ENCODE peak calls at places on chromosomes 5 and 9, in five cellular contexts. H, R, A, D and G are unnamed samples.

GRCh38 chr9:111965566-111966019 is 69.0 kb downstream of the UGCG start:
- DNase-seq in A (no peak), D (peak; percentile 19), R (no peak), H (peak; percentile 96), G (no peak)

GRCh38 chr5:180806351-180807011 is 3.9 kb upstream of the MGAT1 start:
- DNase-seq in D (no peak), A (no peak), R (no peak), H (no peak), G (no peak)

GRCh38 chr5:133121080-133121479 is 69.3 kb downstream of the HSPA4 start:
- DNase-seq in D (no peak), H (no peak), A (no peak), R (no peak), G (no peak)

GRCh38 chr5:125176005-125176390 is 429.6 kb upstream of the ZNF608 start:
- DNase-seq in H (no peak), R (no peak), D (no peak), A (no peak), G (no peak)

GRCh38 chr9:98215266-98215665 is 22.8 kb upstream of the CORO2A start:
- DNase-seq in H (no peak), R (no peak), A (no peak), D (no peak), G (no peak)

GRCh38 chr9:109986423-109987055 is 206.5 kb downstream of the PALM2AKAP2 start:
- DNase-seq in D (no peak), A (no peak), H (no peak), R (no peak), G (no peak)

GRCh38 chr5:103808464-103809106 is 246.0 kb upstream of the NUDT12 start:
- DNase-seq in H (peak; percentile 40), D (peak; percentile 34), A (peak; percentile 44), R (peak; percentile 17), G (peak; percentile 61)

GRCh38 chr5:104088876-104089778 is 526.5 kb upstream of the NUDT12 start:
- DNase-seq in R (no peak), D (peak; percentile 0), A (peak; percentile 81), H (no peak), G (no peak)

GRCh38 chr5:7897014-7897600 is 28.2 kb downstream of the MTRR start:
- DNase-seq in H (peak; percentile 44), A (peak; percentile 65), D (peak; percentile 21), R (peak; percentile 9), G (peak; percentile 27)

GRCh38 chr5:23208959-23209431 is 298.4 kb upstream of the PRDM9 start:
- DNase-seq in D (peak; percentile 39), R (peak; percentile 13), H (peak; percentile 12), A (peak; percentile 46), G (peak; percentile 34)

GRCh38 chr5:148685520-148686134 is 31.3 kb upstream of the HTR4 start:
- DNase-seq in H (no peak), A (no peak), R (no peak), D (no peak), G (peak; percentile 42)

GRCh38 chr5:180825768-180826525 is 23.3 kb upstream of the MGAT1 start:
- DNase-seq in A (no peak), R (no peak), H (no peak), D (peak; percentile 86), G (no peak)

GRCh38 chr9:11549311-11549794 is 936.6 kb upstream of the PTPRD start:
- DNase-seq in H (no peak), A (no peak), R (no peak), D (no peak), G (no peak)

GRCh38 chr5:80181618-80182211 is 74.1 kb downstream of the SERINC5 start:
- DNase-seq in H (peak; percentile 15), R (no peak), A (peak; percentile 40), D (peak; percentile 90), G (no peak)

GRCh38 chr9:90032296-90033029 is 427.7 kb downstream of the GADD45G start:
- DNase-seq in R (no peak), H (no peak), A (no peak), D (no peak), G (no peak)

GRCh38 chr5:102554092-102554491 is 55.3 kb upstream of the SLCO6A1 start:
- DNase-seq in H (no peak), D (no peak), R (no peak), A (no peak), G (no peak)

GRCh38 chr5:96752341-96753016 is 55.3 kb downstream of the ERAP1 start:
- DNase-seq in H (peak; percentile 27), R (no peak), D (peak; percentile 65), A (peak; percentile 76), G (peak; percentile 19)

GRCh38 chr5:17425385-17426070 is 72.5 kb upstream of the TAF11L2 start:
- DNase-seq in D (no peak), R (no peak), H (no peak), A (no peak), G (no peak)

GRCh38 chr9:69931340-69931739 is 110.7 kb downstream of the CFAP95 start:
- DNase-seq in R (no peak), D (peak; percentile 9), H (no peak), A (peak; percentile 4), G (no peak)

GRCh38 chr5:80083115-80083890 is 48.2 kb downstream of the THBS4 start:
- DNase-seq in R (no peak), A (peak; percentile 63), H (peak; percentile 82), D (peak; percentile 54), G (peak; percentile 76)

GRCh38 chr5:96433066-96433447 is at the start of gene PCSK1:
- DNase-seq in R (no peak), A (no peak), D (no peak), H (no peak), G (peak; percentile 44)

GRCh38 chr9:114722937-114723620 is 41.1 kb upstream of the TEX48 start:
- DNase-seq in A (no peak), R (no peak), D (no peak), H (no peak), G (no peak)

GRCh38 chr9:137030528-137030927 is 1.4 kb downstream of the FUT7 start:
- DNase-seq in R (no peak), H (no peak), D (no peak), A (no peak), G (no peak)

GRCh38 chr5:39714036-39714698 is 289.4 kb upstream of the DAB2 start:
- DNase-seq in D (peak; percentile 41), R (no peak), H (peak; percentile 27), A (peak; percentile 64), G (peak; percentile 8)

GRCh38 chr5:31062878-31063277 is 130.6 kb upstream of the CDH6 start:
- DNase-seq in H (no peak), A (no peak), D (no peak), R (no peak), G (no peak)

GRCh38 chr5:135221187-135221473 is 177.9 kb downstream of the MACROH2A1 start:
- DNase-seq in H (no peak), D (no peak), A (peak; percentile 33), R (no peak), G (no peak)

GRCh38 chr5:98248949-98249348 is 524.5 kb upstream of the RGMB start:
- DNase-seq in R (no peak), A (no peak), H (no peak), D (no peak), G (no peak)

GRCh38 chr5:91145233-91145620 is 237.9 kb downstream of the ARRDC3 start:
- DNase-seq in A (no peak), H (no peak), R (no peak), D (no peak), G (no peak)

GRCh38 chr5:178309271-178310008 is 76.8 kb upstream of the PHYKPL start:
- DNase-seq in R (no peak), D (no peak), A (peak; percentile 21), H (no peak), G (no peak)

GRCh38 chr5:2736872-2737271 is 14.6 kb downstream of the IRX2 start:
- DNase-seq in R (no peak), H (no peak), A (no peak), D (no peak), G (no peak)

GRCh38 chr5:111398013-111398412 is 114.3 kb downstream of the STARD4 start:
- DNase-seq in R (no peak), H (no peak), A (no peak), D (no peak), G (no peak)

GRCh38 chr9:86893811-86894490 is 53.4 kb downstream of the GAS1 start:
- DNase-seq in A (no peak), D (no peak), R (no peak), H (no peak), G (no peak)

GRCh38 chr5:178683758-178684157 is 46.7 kb downstream of the ZNF354A start:
- DNase-seq in H (no peak), R (no peak), A (peak; percentile 58), D (no peak), G (no peak)

GRCh38 chr9:101274971-101275670 is 109.7 kb downstream of the BAAT start:
- DNase-seq in R (no peak), A (no peak), H (no peak), D (no peak), G (no peak)

GRCh38 chr5:37248387-37248969 is 698 bp downstream of the CPLANE1 start:
- DNase-seq in D (no peak), H (no peak), A (no peak), R (no peak), G (peak; percentile 29)

GRCh38 chr5:177232761-177233160 is 70.8 kb downstream of the RAB24 start:
- DNase-seq in R (no peak), D (no peak), A (no peak), H (no peak), G (no peak)

GRCh38 chr5:110376281-110376916 is 350.1 kb downstream of the TMEM232 start:
- DNase-seq in R (no peak), H (no peak), D (no peak), A (no peak), G (no peak)

GRCh38 chr5:110377411-110378392 is 348.8 kb downstream of the TMEM232 start:
- DNase-seq in R (no peak), H (no peak), D (no peak), A (no peak), G (no peak)
- TF ChIP-seq MAX in R (no peak), H (no peak), D (no peak), A (no peak), G (no peak)

DNA sequence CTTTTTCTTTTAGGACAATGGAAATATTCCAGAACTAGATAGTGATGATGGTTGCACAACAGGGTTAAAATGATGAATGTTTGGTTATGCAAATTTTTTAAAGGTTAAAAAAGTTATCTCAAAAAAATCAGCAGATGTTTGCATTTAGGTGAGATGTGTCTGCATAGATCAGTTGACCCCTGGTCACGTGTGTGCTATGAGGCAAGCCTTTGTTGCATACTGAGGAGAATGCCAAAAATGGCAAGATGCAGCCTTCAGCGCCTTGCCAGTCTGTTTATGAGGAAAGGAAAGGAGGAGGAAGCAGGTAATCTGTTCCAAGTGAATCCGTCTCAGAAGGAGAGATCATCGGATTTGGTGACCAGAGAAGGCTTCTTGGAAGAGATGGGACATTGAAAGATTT is 11.9 kb downstream of the MEGF10 start:
- DNase-seq in H (no peak), A (no peak), D (no peak), R (no peak), G (no peak)
- TF ChIP-seq CHD2 in H (no peak), A (no peak), D (no peak), R (no peak), G (no peak)

GRCh38 chr9:92607773-92608172 is 62.2 kb downstream of the IPPK start:
- DNase-seq in D (no peak), A (no peak), R (no peak), H (no peak), G (peak; percentile 82)
- TF ChIP-seq MAX in D (no peak), A (no peak), R (no peak), H (no peak), G (peak; percentile 27)

DNA sequence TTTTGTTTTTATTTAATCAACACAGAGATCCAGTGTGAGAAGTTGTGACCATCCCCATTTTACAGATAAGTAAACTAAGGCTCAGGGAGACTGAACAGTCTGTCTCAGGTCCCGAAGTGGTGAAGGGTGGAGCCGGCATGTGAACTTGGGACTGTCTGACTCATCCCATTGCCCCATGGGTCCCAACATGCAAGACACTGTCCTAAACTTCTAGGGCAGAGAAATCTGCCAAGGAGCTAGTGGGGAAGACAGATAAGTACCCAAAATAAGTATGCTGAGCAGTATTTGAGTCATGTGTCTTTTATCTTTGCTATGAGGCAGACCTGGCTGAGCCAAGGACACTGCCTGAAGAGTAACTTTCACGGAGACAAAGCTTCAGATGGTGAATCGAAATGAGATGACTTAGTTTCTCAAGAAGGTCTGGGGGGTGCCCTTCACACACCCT is 64.3 kb upstream of the SLC25A51 start:
- DNase-seq in A (peak; percentile 86), H (peak; percentile 60), R (no peak), D (peak; percentile 24), G (no peak)
- TF ChIP-seq CHD2 in A (no peak), H (no peak), R (no peak), D (no peak), G (no peak)